ENCODE peak calls at places on chromosomes 1 and 21, in seven cellular contexts. H is mesendoderm, Q is trophoblast cell, I is IMR-90, N is neuronal stem cell, L is mesenchymal stem cell, D is H1. S is an unnamed sample.

GRCh38 chr1:172273668-172274396 is 146.7 kb upstream of the C1orf105 start:
- DNase-seq in H (no peak), Q (no peak), I (no peak), N (no peak), L (no peak), D (no peak), S (no peak)

GRCh38 chr1:8420318-8420717 is 102.4 kb downstream of the SLC45A1 start:
- DNase-seq in H (no peak), Q (no peak), I (no peak), N (no peak), L (no peak), D (no peak), S (no peak)

GRCh38 chr1:42670425-42670824 is 11.8 kb upstream of the YBX1 start:
- DNase-seq in H (no peak), Q (no peak), I (no peak), N (no peak), L (no peak), D (no peak), S (no peak)

GRCh38 chr1:18939398-18940302 is 16.8 kb downstream of the IFFO2 start:
- DNase-seq in H (no peak), Q (peak; percentile 79), I (peak; percentile 73), N (no peak), L (peak; percentile 66), D (no peak), S (no peak)

GRCh38 chr1:14733053-14733778 is 134.7 kb downstream of the KAZN start:
- DNase-seq in H (peak; percentile 92), Q (peak; percentile 78), I (no peak), N (no peak), L (peak; percentile 56), D (peak; percentile 57), S (peak; percentile 88)

GRCh38 chr1:59505596-59506028 is 208.7 kb downstream of the FGGY start:
- DNase-seq in H (no peak), Q (no peak), I (no peak), N (no peak), L (peak; percentile 42), D (no peak), S (no peak)

GRCh38 chr1:85091647-85092295 is 43.5 kb upstream of the MCOLN3 start:
- DNase-seq in H (no peak), Q (peak; percentile 26), I (no peak), N (no peak), L (no peak), D (no peak), S (no peak)

GRCh38 chr1:220409751-220410370 is 118.1 kb upstream of the MARK1 start:
- DNase-seq in H (no peak), Q (no peak), I (no peak), N (peak; percentile 17), L (peak; percentile 15), D (no peak), S (no peak)

GRCh38 chr1:184792450-184792969 is 37.9 kb upstream of the EDEM3 start:
- DNase-seq in H (no peak), Q (peak; percentile 33), I (peak; percentile 99), N (no peak), L (peak; percentile 100), D (no peak), S (no peak)

GRCh38 chr1:42183646-42184268 is 19.2 kb upstream of the GUCA2A start:
- DNase-seq in H (peak; percentile 55), Q (peak; percentile 76), I (no peak), N (no peak), L (no peak), D (no peak), S (no peak)

GRCh38 chr1:53982762-53983101 is 35.3 kb downstream of the LDLRAD1 start:
- DNase-seq in H (no peak), Q (no peak), I (no peak), N (no peak), L (no peak), D (no peak), S (no peak)

GRCh38 chr1:237756304-237756967 is 134.3 kb downstream of the ZP4 start:
- DNase-seq in H (no peak), Q (no peak), I (no peak), N (no peak), L (no peak), D (no peak), S (no peak)

GRCh38 chr1:54403377-54403776 is 2.8 kb downstream of the SSBP3 start:
- DNase-seq in H (no peak), Q (no peak), I (no peak), N (no peak), L (no peak), D (no peak), S (no peak)

GRCh38 chr1:39142394-39143060 is 62.0 kb upstream of the MACF1 start:
- DNase-seq in H (peak; percentile 94), Q (peak; percentile 97), I (no peak), N (peak; percentile 42), L (no peak), D (no peak), S (peak; percentile 80)

GRCh38 chr1:168843950-168844349 is 114.9 kb upstream of the DPT start:
- DNase-seq in H (no peak), Q (no peak), I (no peak), N (no peak), L (no peak), D (no peak), S (no peak)

GRCh38 chr21:27132270-27132669 is 165.4 kb upstream of the ADAMTS5 start:
- DNase-seq in H (peak; percentile 19), Q (peak; percentile 7), I (peak; percentile 67), N (no peak), L (peak; percentile 29), D (no peak), S (no peak)

GRCh38 chr1:204448321-204448964 is 36.8 kb upstream of the PPP1R15B start:
- DNase-seq in H (no peak), Q (peak; percentile 98), I (no peak), N (no peak), L (no peak), D (no peak), S (no peak)

GRCh38 chr1:57898531-57898930 is 474.7 kb upstream of the DAB1 start:
- DNase-seq in H (no peak), Q (no peak), I (no peak), N (no peak), L (no peak), D (no peak), S (no peak)

DNA sequence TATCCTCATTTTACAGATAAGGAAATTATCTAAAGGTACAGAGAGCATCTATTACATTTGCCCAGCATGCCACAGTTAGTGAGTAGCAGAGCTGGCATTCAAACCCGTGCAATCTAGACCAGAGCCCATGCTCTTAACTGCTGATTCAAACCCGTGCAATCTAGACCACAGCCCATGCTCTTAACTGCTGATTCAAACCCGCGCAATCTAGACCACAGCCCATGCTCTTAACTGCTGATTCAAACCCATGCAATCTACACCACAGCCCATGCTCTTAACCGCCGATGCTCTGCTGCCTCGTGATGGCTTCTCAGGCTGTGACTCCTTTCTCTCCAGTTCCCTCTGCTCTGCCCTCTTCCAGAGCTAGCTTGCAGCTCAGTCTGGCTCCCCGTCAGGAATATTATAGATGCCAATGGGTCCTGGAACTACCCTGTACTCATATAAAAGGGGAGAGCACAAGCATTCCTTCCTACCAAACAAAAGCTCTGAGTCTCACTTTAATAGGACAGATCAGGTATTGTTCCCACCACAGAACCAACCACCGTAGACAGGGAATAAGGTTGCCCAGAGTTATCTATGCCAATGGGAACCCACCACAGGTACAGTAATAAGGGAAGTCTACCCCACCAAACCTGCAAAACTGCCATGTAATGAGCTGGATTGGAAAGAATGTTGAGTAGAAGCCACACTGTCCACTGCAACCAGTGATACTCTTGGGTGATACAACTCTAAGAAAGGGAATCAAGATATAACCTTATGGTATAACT is 78.4 kb downstream of the SMYD3 start:
- DNase-seq in H (peak; percentile 42), Q (peak; percentile 46), I (peak; percentile 93), N (no peak), L (peak; percentile 94), D (no peak), S (peak; percentile 43)
- H3K18ac ChIP-seq in H (no peak overlapping the region), Q (no peak overlapping the region), I (peak overlapping the region; percentile 24), N (no peak overlapping the region), L (peak overlapping the region; percentile 58), D (peak overlapping the region; percentile 27), S (no peak overlapping the region)

GRCh38 chr1:215529571-215529970 is 37.5 kb upstream of the KCTD3 start:
- DNase-seq in H (no peak), Q (no peak), I (peak; percentile 20), N (no peak), L (no peak), D (no peak), S (no peak)
- H3K9ac ChIP-seq in H (no peak overlapping the region), Q (no peak overlapping the region), I (no peak overlapping the region), N (no peak overlapping the region), L (no peak overlapping the region), D (no peak overlapping the region), S (no peak overlapping the region)

GRCh38 chr1:10869933-10870332 is 73.5 kb upstream of the CASZ1 start:
- DNase-seq in H (no peak), Q (no peak), I (no peak), N (no peak), L (no peak), D (no peak), S (no peak)
- H3K18ac ChIP-seq in H (no peak overlapping the region), Q (no peak overlapping the region), I (no peak overlapping the region), N (no peak overlapping the region), L (no peak overlapping the region), D (no peak overlapping the region), S (no peak overlapping the region)

GRCh38 chr1:236065509-236066005 is 667 bp upstream of the NID1 start:
- DNase-seq in H (peak; percentile 49), Q (no peak), I (no peak), N (no peak), L (peak; percentile 29), D (no peak), S (no peak)
- H3K9ac ChIP-seq in H (peak overlapping the region; percentile 63), Q (no peak overlapping the region), I (peak overlapping the region; percentile 51), N (peak overlapping the region; percentile 89), L (peak overlapping the region; percentile 86), D (peak overlapping the region; percentile 64), S (peak overlapping the region; percentile 30)

DNA sequence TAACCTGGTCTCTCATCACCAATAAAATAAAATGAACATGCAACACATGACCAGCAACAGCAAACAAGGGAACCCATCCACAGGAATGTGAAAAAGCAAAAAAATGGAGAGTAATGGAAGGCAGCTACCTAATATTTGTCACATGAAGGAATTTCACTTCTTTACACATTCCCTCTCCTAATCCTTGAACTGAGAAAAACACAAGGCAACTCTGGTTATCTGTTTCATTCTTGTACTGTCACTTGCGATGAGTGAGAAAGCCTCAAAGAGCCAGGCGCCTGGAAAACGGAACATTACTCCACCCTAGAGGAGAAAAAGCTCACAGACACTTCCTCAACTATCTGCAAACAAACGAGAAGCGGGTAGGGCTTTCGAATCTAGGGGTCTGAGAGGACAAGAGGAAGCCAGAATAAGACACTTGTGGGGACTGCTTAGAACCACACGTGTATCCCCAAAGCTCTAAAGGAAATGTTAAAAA is 13.8 kb downstream of the HSF2BP start:
- DNase-seq in H (peak; percentile 84), Q (peak; percentile 90), I (peak; percentile 82), N (peak; percentile 38), L (peak; percentile 92), D (no peak), S (peak; percentile 49)
- H3K18ac ChIP-seq in H (no peak overlapping the region), Q (no peak overlapping the region), I (peak overlapping the region; percentile 81), N (no peak overlapping the region), L (peak overlapping the region; percentile 92), D (no peak overlapping the region), S (no peak overlapping the region)

S was measured in H9.